ENCODE peak calls at places on chromosomes 5 and 9, in eight cellular contexts. R, X, P, J, K, S, L and O are unnamed samples. For H3K36me3 and H3K4me1, the result is how much of the 10 kb centered on the place peaks cover.

GRCh38 chr5:14706615-14707021 is 42.1 kb downstream of the OTULIN start:
- DNase-seq in R (no peak), X (no peak), P (no peak), J (no peak), K (peak), S (peak), L (no peak), O (no peak)

GRCh38 chr9:112012026-112012902 is 115.7 kb downstream of the UGCG start:
- DNase-seq in R (peak), X (peak), P (peak), J (peak), K (peak), S (peak), L (peak), O (peak)

GRCh38 chr5:155332618-155333017 is 319.1 kb downstream of the KIF4B start:
- DNase-seq in R (peak), X (no peak), P (no peak), J (no peak), K (no peak), S (no peak), L (no peak), O (peak)

GRCh38 chr9:81776390-81776789 is 87.0 kb upstream of the TLE1 start:
- DNase-seq in R (no peak), X (no peak), P (peak), J (no peak), K (no peak), S (no peak), L (no peak), O (no peak)

GRCh38 chr9:130060296-130060695 is 6.6 kb downstream of the GPR107 start:
- DNase-seq in R (no peak), X (no peak), P (no peak), J (no peak), K (no peak), S (no peak), L (no peak), O (no peak)

GRCh38 chr5:98368141-98368540 is 405.3 kb upstream of the RGMB start:
- DNase-seq in R (no peak), X (no peak), P (no peak), J (no peak), K (peak), S (no peak), L (no peak), O (no peak)

GRCh38 chr5:179549973-179550510 is 312 bp upstream of the RUFY1 start:
- DNase-seq in R (no peak), X (no peak), P (no peak), J (no peak), K (no peak), S (peak), L (no peak), O (no peak)

GRCh38 chr5:45162974-45163373 is 354.2 kb downstream of the MRPS30 start:
- DNase-seq in R (no peak), X (no peak), P (no peak), J (no peak), K (no peak), S (no peak), L (no peak), O (peak)

GRCh38 chr5:81046041-81046440 is 85.9 kb downstream of the RASGRF2 start:
- DNase-seq in R (no peak), X (no peak), P (no peak), J (no peak), K (no peak), S (no peak), L (no peak), O (no peak)

GRCh38 chr9:91042024-91042423 is 240.4 kb downstream of the SYK start:
- DNase-seq in R (no peak), X (peak), P (no peak), J (no peak), K (no peak), S (no peak), L (no peak), O (no peak)

GRCh38 chr9:116345817-116346216 is 192.2 kb downstream of the PAPPA start:
- DNase-seq in R (no peak), X (no peak), P (no peak), J (no peak), K (no peak), S (no peak), L (no peak), O (peak)
- H3K36me3 ChIP-seq in R (under half), X (under half), P (under half), J (under half), K (half or more), S (under half), L (under half), O (under half)

GRCh38 chr9:77175152-77175551 is 2.2 kb upstream of the VPS13A start:
- DNase-seq in R (no peak), X (no peak), P (no peak), J (no peak), K (no peak), S (no peak), L (no peak), O (no peak)

GRCh38 chr9:77177143-77177893 is at the start of gene VPS13A:
- DNase-seq in R (peak), X (peak), P (peak), J (peak), K (peak), S (peak), L (peak), O (peak)

GRCh38 chr9:77176106-77176505 is 1.2 kb upstream of the VPS13A start:
- DNase-seq in R (no peak), X (no peak), P (no peak), J (no peak), K (no peak), S (no peak), L (no peak), O (no peak)

GRCh38 chr9:77177894-77178794 is 810 bp downstream of the VPS13A start:
- DNase-seq in R (peak), X (peak), P (peak), J (peak), K (peak), S (peak), L (no peak), O (peak)

GRCh38 chr9:77176686-77177142 is 620 bp upstream of the VPS13A start:
- DNase-seq in R (no peak), X (no peak), P (no peak), J (no peak), K (no peak), S (no peak), L (no peak), O (no peak)
- H3K4me1 ChIP-seq in R (under half), X (under half), P (under half), J (under half), K (under half), S (under half), L (under half), O (under half)

GRCh38 chr5:150407097-150407720 is 5.5 kb downstream of the CD74 start:
- DNase-seq in R (no peak), X (no peak), P (no peak), J (no peak), K (no peak), S (no peak), L (no peak), O (no peak)
- H3K36me3 ChIP-seq in R (under half), X (under half), P (under half), J (under half), K (under half), S (under half), L (under half), O (under half)

DNA sequence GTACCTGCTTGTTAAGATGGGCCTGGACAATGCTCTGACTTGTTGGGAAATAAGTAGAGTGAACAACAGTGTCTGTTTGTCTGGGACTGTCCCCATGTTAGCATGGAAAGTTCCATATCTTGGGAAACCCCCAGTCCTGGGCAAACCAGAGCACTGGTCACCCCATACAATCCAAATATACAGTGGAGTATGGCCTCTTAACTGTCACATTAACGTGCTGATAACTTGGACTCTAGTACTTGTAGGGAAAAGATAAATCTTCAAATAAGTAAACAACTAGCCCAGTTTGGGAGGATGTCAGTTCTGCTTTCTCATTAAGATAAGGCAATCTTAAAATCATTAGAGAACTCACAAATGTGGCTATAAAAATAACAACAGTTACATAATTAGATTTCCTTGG is 47.6 kb upstream of the JAK2 start:
- DNase-seq in R (no peak), X (no peak), P (no peak), J (no peak), K (no peak), S (no peak), L (no peak), O (no peak)
- H3K4me1 ChIP-seq in R (under half), X (under half), P (under half), J (under half), K (under half), S (under half), L (under half), O (under half)

DNA sequence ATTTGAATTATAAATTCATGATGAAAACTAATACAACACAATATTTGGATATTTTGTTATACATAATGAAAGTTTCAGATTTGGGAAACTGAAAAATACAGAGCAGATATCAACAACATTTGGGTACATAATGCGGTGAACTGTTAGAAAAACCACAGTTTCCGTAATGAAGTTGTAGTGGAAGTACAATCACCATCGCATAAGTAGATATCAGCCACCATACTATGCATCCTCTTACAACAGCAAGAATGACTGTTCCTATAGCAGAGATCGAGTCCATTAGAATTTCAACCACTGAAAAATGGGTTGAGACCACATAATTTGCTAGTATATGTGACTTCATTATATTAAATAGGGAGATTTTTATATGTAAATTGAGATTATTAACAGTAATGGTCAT is 770.3 kb upstream of the DMAC1 start:
- DNase-seq in R (no peak), X (no peak), P (no peak), J (no peak), K (no peak), S (no peak), L (no peak), O (no peak)
- H3K36me3 ChIP-seq in R (under half), X (under half), P (under half), J (under half), K (under half), S (under half), L (under half), O (under half)

DNA sequence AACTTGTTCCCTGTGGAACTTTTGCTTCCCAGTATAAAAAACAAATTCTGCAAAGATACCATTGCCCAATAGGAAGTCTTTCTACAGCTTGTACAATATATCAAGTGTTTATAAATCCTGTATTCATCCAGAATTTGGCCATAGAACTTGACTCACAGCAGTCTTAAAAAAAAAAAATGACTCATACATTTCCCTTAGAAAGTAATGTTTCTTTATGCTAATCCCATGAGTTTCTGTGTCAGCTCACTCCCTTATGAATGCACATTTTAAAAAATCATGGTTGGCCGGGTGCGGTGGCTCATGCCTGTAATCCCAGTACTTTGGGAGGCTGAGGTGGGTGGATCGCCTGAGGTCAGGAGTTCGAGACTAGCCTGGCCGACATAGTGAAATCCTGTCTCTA is 89.3 kb upstream of the DMRT1 start:
- DNase-seq in R (no peak), X (no peak), P (no peak), J (no peak), K (peak), S (peak), L (no peak), O (no peak)
- H3K4me1 ChIP-seq in R (under half), X (under half), P (under half), J (under half), K (under half), S (under half), L (under half), O (under half)